ENCODE peak calls at places on chromosome 12, in seven cellular contexts. B, S, Z, W, L, H and K are unnamed samples.

GRCh38 chr12:82627799-82628198 is 58.9 kb upstream of the TMTC2 start:
- DNase-seq in B (peak; percentile 44), S (peak; percentile 73), Z (no peak), W (no peak), L (no peak), H (no peak), K (no peak)

GRCh38 chr12:23631991-23632390 is 317.5 kb downstream of the SOX5 start:
- DNase-seq in B (no peak), S (no peak), Z (no peak), W (no peak), L (no peak), H (no peak), K (no peak)

GRCh38 chr12:124681779-124682391 is 114.5 kb upstream of the NCOR2 start:
- DNase-seq in B (no peak), S (no peak), Z (no peak), W (no peak), L (no peak), H (no peak), K (no peak)

GRCh38 chr12:62813031-62813829 is 121.7 kb downstream of the PPM1H start:
- DNase-seq in B (peak; percentile 47), S (peak; percentile 89), Z (peak; percentile 65), W (peak; percentile 59), L (no peak), H (no peak), K (peak; percentile 46)

GRCh38 chr12:124240493-124240892 is 54.4 kb upstream of the RFLNA start:
- DNase-seq in B (no peak), S (peak; percentile 66), Z (no peak), W (no peak), L (no peak), H (no peak), K (no peak)

GRCh38 chr12:75378354-75378753 is 12.5 kb upstream of the GLIPR1L2 start:
- DNase-seq in B (no peak), S (no peak), Z (no peak), W (no peak), L (no peak), H (no peak), K (no peak)

GRCh38 chr12:4203772-4204376 is 69.7 kb upstream of the CCND2 start:
- DNase-seq in B (no peak), S (peak; percentile 86), Z (no peak), W (no peak), L (no peak), H (no peak), K (peak; percentile 84)

GRCh38 chr12:40515041-40515825 is 177.0 kb upstream of the CNTN1 start:
- DNase-seq in B (no peak), S (no peak), Z (no peak), W (no peak), L (no peak), H (no peak), K (peak; percentile 63)

GRCh38 chr12:15688202-15688736 is 100.9 kb downstream of the EPS8 start:
- DNase-seq in B (peak; percentile 82), S (peak; percentile 55), Z (peak; percentile 16), W (peak; percentile 59), L (no peak), H (no peak), K (peak; percentile 81)

GRCh38 chr12:79083181-79083580 is 218.6 kb downstream of the SYT1 start:
- DNase-seq in B (peak; percentile 28), S (peak; percentile 50), Z (no peak), W (no peak), L (no peak), H (no peak), K (no peak)

GRCh38 chr12:6224550-6224949 is 24.4 kb downstream of the CD9 start:
- DNase-seq in B (no peak), S (no peak), Z (no peak), W (peak; percentile 91), L (no peak), H (no peak), K (no peak)

GRCh38 chr12:57744194-57744776 is 554 bp upstream of the TSPAN31 start:
- DNase-seq in B (peak; percentile 85), S (no peak), Z (peak; percentile 72), W (peak; percentile 71), L (peak; percentile 31), H (peak; percentile 58), K (no peak)

GRCh38 chr12:47207829-47208248 is 128.1 kb upstream of the AMIGO2 start:
- DNase-seq in B (peak; percentile 39), S (no peak), Z (no peak), W (no peak), L (no peak), H (no peak), K (peak; percentile 47)

GRCh38 chr12:102182635-102183034 is 15.0 kb downstream of the PMCH start:
- DNase-seq in B (no peak), S (no peak), Z (no peak), W (no peak), L (no peak), H (no peak), K (peak; percentile 26)

GRCh38 chr12:64585085-64585484 is 25.2 kb upstream of the RASSF3 start:
- DNase-seq in B (no peak), S (no peak), Z (no peak), W (no peak), L (no peak), H (no peak), K (no peak)

GRCh38 chr12:92244036-92244435 is 98.4 kb upstream of the BTG1 start:
- DNase-seq in B (no peak), S (peak; percentile 2), Z (no peak), W (no peak), L (no peak), H (no peak), K (no peak)

GRCh38 chr12:99721715-99722275 is 74.2 kb downstream of the GARIN6 start:
- DNase-seq in B (no peak), S (no peak), Z (no peak), W (no peak), L (no peak), H (no peak), K (no peak)

GRCh38 chr12:66733839-66734238 is 55.0 kb upstream of the GRIP1 start:
- DNase-seq in B (no peak), S (peak; percentile 75), Z (no peak), W (no peak), L (no peak), H (no peak), K (no peak)

GRCh38 chr12:68373836-68374314 is 41.7 kb upstream of the MDM1 start:
- DNase-seq in B (no peak), S (no peak), Z (no peak), W (no peak), L (no peak), H (no peak), K (peak; percentile 65)

GRCh38 chr12:106096376-106096775 is 42.4 kb downstream of the NUAK1 start:
- DNase-seq in B (no peak), S (no peak), Z (no peak), W (no peak), L (no peak), H (no peak), K (no peak)

GRCh38 chr12:10190558-10191388 is 11.9 kb downstream of the TMEM52B start:
- DNase-seq in B (peak; percentile 66), S (peak; percentile 83), Z (peak; percentile 35), W (peak; percentile 63), L (no peak), H (peak; percentile 19), K (peak; percentile 74)

GRCh38 chr12:108622425-108622824 is 11.3 kb downstream of the SELPLG start:
- DNase-seq in B (no peak), S (peak; percentile 79), Z (no peak), W (no peak), L (no peak), H (no peak), K (no peak)

GRCh38 chr12:46179693-46180452 is 89.0 kb downstream of the SLC38A1 start:
- DNase-seq in B (no peak), S (no peak), Z (no peak), W (no peak), L (no peak), H (no peak), K (no peak)

GRCh38 chr12:71371132-71371531 is 68.5 kb upstream of the LGR5 start:
- DNase-seq in B (no peak), S (peak; percentile 30), Z (no peak), W (no peak), L (no peak), H (no peak), K (no peak)

GRCh38 chr12:20646239-20646827 is 48.8 kb upstream of the SLCO1C1 start:
- DNase-seq in B (peak; percentile 68), S (peak; percentile 45), Z (no peak), W (no peak), L (no peak), H (no peak), K (peak; percentile 5)

GRCh38 chr12:53063708-53064612 is 14.1 kb downstream of the TNS2 start:
- DNase-seq in B (no peak), S (no peak), Z (no peak), W (no peak), L (no peak), H (no peak), K (no peak)

GRCh38 chr12:95118138-95118787 is 44.8 kb upstream of the NR2C1 start:
- DNase-seq in B (no peak), S (no peak), Z (no peak), W (no peak), L (no peak), H (no peak), K (no peak)

GRCh38 chr12:7642876-7643309 is 22.8 kb downstream of the APOBEC1 start:
- DNase-seq in B (peak; percentile 58), S (peak; percentile 72), Z (peak; percentile 16), W (no peak), L (no peak), H (no peak), K (peak; percentile 9)

GRCh38 chr12:76337583-76337982 is 10.6 kb downstream of the BBS10 start:
- DNase-seq in B (no peak), S (no peak), Z (no peak), W (no peak), L (no peak), H (no peak), K (no peak)

GRCh38 chr12:85575115-85576096 is 260.8 kb downstream of the RASSF9 start:
- DNase-seq in B (peak; percentile 76), S (peak; percentile 71), Z (peak; percentile 57), W (peak; percentile 15), L (no peak), H (no peak), K (peak; percentile 47)